ENCODE peak calls at places on chromosomes 7 and 10, in ten cellular contexts. C is sigmoid colon, T is tibial nerve, X is IMR-90, B is neural progenitor cell, Y is heart left ventricle, S is right lobe of liver, J is psoas muscle, F is brain microvascular endothelial cell, R is left ventricle myocardium inferior. K is an unnamed sample.
A peak's percentile ranks its signal among the peaks of the same experiment; 100 is the strongest.

GRCh38 chr10:46229144-46229563 is 57.6 kb upstream of the ANTXRL start:
- DNase-seq in B (peak; percentile 78), J (no peak), X (no peak), Y (no peak), T (no peak), C (no peak), S (peak; percentile 45), R (no peak), F (no peak), K (no peak)

GRCh38 chr10:71621783-71622526 is 97.6 kb downstream of the C10orf105 start:
- DNase-seq in C (no peak), R (no peak), T (no peak), F (peak; percentile 29), J (no peak), Y (no peak), S (no peak), B (peak; percentile 53), X (peak; percentile 36), K (no peak)

GRCh38 chr10:3887885-3888476 is 103.0 kb upstream of the KLF6 start:
- DNase-seq in C (peak; percentile 83), B (peak; percentile 76), J (no peak), F (peak; percentile 96), S (no peak), T (no peak), Y (no peak), X (peak; percentile 97), R (no peak), K (peak; percentile 57)

GRCh38 chr7:6256709-6257535 is 15.5 kb downstream of the CYTH3 start:
- DNase-seq in C (no peak), F (peak; percentile 89), J (peak; percentile 76), T (peak; percentile 40), Y (peak; percentile 71), B (no peak), X (peak; percentile 67), R (peak; percentile 73), S (peak; percentile 60), K (no peak)

GRCh38 chr10:118955531-118956252 is 73.8 kb upstream of the NANOS1 start:
- DNase-seq in C (no peak), Y (no peak), B (peak; percentile 7), J (no peak), S (no peak), T (no peak), X (no peak), R (no peak), F (no peak), K (no peak)

GRCh38 chr7:77687747-77688144 is 8.5 kb upstream of the RSBN1L start:
- DNase-seq in C (no peak), R (no peak), B (no peak), S (no peak), X (no peak), J (no peak), Y (no peak), T (no peak), F (no peak), K (no peak)

GRCh38 chr7:129643545-129644170 is 32.1 kb downstream of the NRF1 start:
- DNase-seq in Y (no peak), J (no peak), F (no peak), T (no peak), B (peak; percentile 33), S (no peak), X (no peak), C (no peak), R (no peak), K (no peak)

GRCh38 chr7:44849277-44850210 is 1.7 kb upstream of the H2AZ2 start:
- DNase-seq in X (peak; percentile 66), B (no peak), C (no peak), R (no peak), J (no peak), S (no peak), T (no peak), Y (no peak), F (no peak), K (no peak)

GRCh38 chr7:30450123-30450982 is 28.2 kb downstream of the NOD1 start:
- DNase-seq in C (peak; percentile 9), S (no peak), F (no peak), B (no peak), T (no peak), Y (no peak), X (no peak), R (no peak), J (no peak), K (no peak)

GRCh38 chr10:112187527-112187926 is 4.0 kb upstream of the GPAM start:
- DNase-seq in B (no peak), S (no peak), J (no peak), T (no peak), X (no peak), Y (no peak), F (no peak), C (no peak), R (no peak), K (no peak)

GRCh38 chr10:112195224-112195623 is 11.7 kb upstream of the GPAM start:
- DNase-seq in R (no peak), F (no peak), T (no peak), C (no peak), J (no peak), X (no peak), S (no peak), B (no peak), Y (no peak), K (no peak)

GRCh38 chr10:112191791-112192190 is 8.2 kb upstream of the GPAM start:
- DNase-seq in B (no peak), T (no peak), R (no peak), C (no peak), J (no peak), F (no peak), X (no peak), S (no peak), Y (no peak), K (no peak)

GRCh38 chr10:112189465-112189864 is 5.9 kb upstream of the GPAM start:
- DNase-seq in F (no peak), Y (no peak), C (no peak), J (no peak), T (no peak), X (no peak), B (no peak), S (no peak), R (no peak), K (no peak)

DNA sequence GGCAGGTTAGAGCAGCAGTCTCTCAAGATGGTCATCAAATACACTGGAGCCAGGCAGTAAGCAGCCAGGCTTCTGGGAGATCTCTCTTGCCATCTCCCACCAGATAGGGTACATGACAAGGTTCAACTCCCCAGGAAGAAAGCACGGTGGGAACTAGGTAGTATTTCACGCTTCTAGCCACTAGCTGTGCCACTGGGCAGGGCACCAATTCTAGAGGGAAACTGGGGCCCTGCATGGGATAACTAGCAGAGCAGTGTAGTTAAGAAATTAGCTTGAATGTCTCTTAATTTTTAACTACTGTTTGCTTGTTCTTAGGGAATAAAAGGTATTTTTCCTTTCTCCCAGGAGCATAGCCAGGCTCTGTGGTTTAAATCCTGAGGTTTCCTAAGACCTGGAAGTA is 7.7 kb upstream of the GPAM start:
- DNase-seq in R (no peak), T (no peak), Y (no peak), J (no peak), F (no peak), S (no peak), B (no peak), C (no peak), X (no peak), K (no peak)
- H3K27ac ChIP-seq in R (no peak overlapping the region), T (no peak overlapping the region), Y (no peak overlapping the region), J (no peak overlapping the region), F (no peak overlapping the region), S (no peak overlapping the region), B (no peak overlapping the region), C (no peak overlapping the region), X (no peak overlapping the region), K (no peak overlapping the region)

DNA sequence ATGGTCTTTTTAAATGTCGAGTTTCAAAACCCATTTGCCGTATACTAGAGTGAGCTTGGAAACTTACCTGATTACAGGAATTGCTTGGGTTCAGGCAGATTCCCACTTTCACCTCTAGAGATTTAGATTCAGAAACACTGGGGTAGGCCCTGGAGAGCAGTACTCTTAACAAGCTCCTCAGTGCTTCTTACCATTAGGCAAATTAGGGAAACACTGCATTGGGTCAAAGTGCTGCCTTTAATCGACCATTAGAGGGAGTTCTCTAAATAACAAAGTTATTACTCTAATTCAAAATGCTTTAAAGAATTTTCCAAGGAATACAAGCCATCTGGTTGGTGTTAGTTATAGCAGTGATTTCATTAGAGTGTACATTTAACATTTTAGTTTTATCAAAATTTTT is 324.6 kb downstream of the GFRA1 start:
- DNase-seq in J (no peak), F (no peak), X (peak; percentile 33), B (peak; percentile 24), R (no peak), S (no peak), C (no peak), T (no peak), Y (no peak), K (no peak)
- TF ChIP-seq CTCF in J (no peak), F (peak; percentile 45), X (peak; percentile 42), B (peak; percentile 51), R (peak; percentile 60), S (peak; percentile 51), C (no peak), T (peak; percentile 18), Y (peak; percentile 44), K (peak; percentile 55)

DNA sequence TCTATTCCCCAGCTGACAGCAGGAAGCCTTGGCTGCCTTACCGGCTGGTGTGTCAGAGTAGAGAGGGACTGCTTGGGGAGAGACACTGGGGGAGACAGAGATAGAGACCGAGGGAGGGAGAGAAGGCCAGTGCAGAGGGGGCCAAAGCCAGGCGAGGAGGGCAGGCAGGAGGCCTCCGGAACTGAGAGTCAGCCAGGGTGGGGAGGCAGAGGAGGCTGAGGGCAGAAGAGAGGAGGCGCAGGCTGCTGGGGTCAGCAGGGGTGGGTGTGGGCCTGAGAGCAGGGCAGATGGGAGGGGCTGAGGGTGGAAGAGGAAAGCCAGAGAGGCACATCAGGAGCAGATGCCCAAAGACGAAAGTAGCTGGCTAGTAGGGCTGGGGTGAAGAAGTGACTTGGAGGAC is 57.2 kb upstream of the PAX2 start:
- DNase-seq in F (no peak), J (no peak), X (no peak), B (no peak), C (no peak), T (no peak), R (no peak), Y (no peak), S (no peak), K (no peak)
- H3K27me3 ChIP-seq in F (peaks cover 46% of the 10 kb centered on the region), J (peaks cover 70% of the 10 kb centered on the region), X (peaks cover 59% of the 10 kb centered on the region), B (peaks cover 100% of the 10 kb centered on the region), C (peaks cover 83% of the 10 kb centered on the region), T (no peaks in the 10 kb centered on the region), R (peaks cover 100% of the 10 kb centered on the region), Y (peaks cover 74% of the 10 kb centered on the region), S (peaks cover 6% of the 10 kb centered on the region), K (peaks cover 58% of the 10 kb centered on the region)

GRCh38 chr7:126022452-126022851 is 1092.8 kb upstream of the POT1 start:
- DNase-seq in T (no peak), R (no peak), B (no peak), Y (no peak), X (no peak), J (no peak), S (no peak), C (no peak), F (no peak), K (no peak)

DNA sequence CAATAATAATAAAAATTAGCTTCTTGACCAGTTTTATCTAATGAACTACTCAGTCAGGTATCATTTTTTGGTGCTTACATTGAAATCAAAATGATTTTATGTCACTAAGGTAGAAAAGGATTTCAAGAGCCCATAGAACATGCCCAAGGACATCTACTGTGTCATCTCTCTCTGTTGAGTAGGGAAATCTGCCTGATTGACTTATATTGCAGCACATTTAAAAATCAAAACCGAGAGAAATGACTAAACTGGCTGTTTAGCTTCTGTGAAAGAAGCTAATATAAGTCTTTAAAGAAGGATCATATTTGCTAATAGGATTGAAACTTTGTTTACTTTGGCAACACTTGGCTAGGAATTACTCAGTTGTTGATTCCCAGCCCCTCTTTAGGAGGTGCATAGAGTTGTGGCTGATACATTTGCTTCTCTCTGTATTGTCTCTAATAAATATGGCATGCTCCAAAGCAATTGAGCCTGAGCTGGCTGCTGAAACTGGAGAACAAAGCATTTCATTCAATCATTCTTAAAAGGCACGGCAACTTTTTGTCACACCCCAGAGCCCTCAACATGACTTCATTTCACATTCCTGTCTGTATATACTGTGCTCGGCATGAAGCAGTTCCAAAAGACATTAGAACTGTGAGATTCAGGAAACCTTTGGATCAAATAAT is 1096.9 kb upstream of the POT1 start:
- DNase-seq in T (no peak), C (no peak), Y (no peak), F (no peak), B (peak; percentile 56), R (no peak), J (no peak), S (no peak), X (no peak), K (no peak)
- H3K27ac ChIP-seq in T (no peak overlapping the region), C (no peak overlapping the region), Y (no peak overlapping the region), F (no peak overlapping the region), B (peak overlapping the region; percentile 66), R (no peak overlapping the region), J (no peak overlapping the region), S (no peak overlapping the region), X (no peak overlapping the region), K (no peak overlapping the region)